ENCODE peak calls at places on chromosomes 7 and 10, in ten cellular contexts. I, U, X, E, G, H, T, C, R and Q are unnamed samples.

GRCh38 chr7:159031135-159031701 is 113.4 kb downstream of the VIPR2 start:
- DNase-seq in I (no peak), U (no peak), X (no peak), E (peak; percentile 51), G (peak; percentile 67), H (no peak), T (peak; percentile 89), C (no peak), R (peak; percentile 11), Q (peak; percentile 72)

GRCh38 chr10:12455774-12456173 is 106.4 kb downstream of the CAMK1D start:
- DNase-seq in I (no peak), U (no peak), X (no peak), E (no peak), G (no peak), H (no peak), T (no peak), C (no peak), R (no peak), Q (no peak)

GRCh38 chr10:79336739-79337138 is 10.5 kb upstream of the PPIF start:
- DNase-seq in I (no peak), U (no peak), X (no peak), E (no peak), G (no peak), H (no peak), T (no peak), C (no peak), R (no peak), Q (peak; percentile 6)

GRCh38 chr10:132167976-132168375 is 18.8 kb upstream of the DPYSL4 start:
- DNase-seq in I (no peak), U (no peak), X (no peak), E (no peak), G (peak; percentile 3), H (peak; percentile 10), T (peak; percentile 51), C (no peak), R (no peak), Q (no peak)

GRCh38 chr7:136480875-136481274 is 387.6 kb upstream of the CHRM2 start:
- DNase-seq in I (no peak), U (no peak), X (no peak), E (no peak), G (no peak), H (no peak), T (no peak), C (no peak), R (no peak), Q (no peak)

GRCh38 chr7:19557726-19558470 is 150.9 kb downstream of the POLR1F start:
- DNase-seq in I (no peak), U (no peak), X (no peak), E (no peak), G (no peak), H (no peak), T (no peak), C (no peak), R (no peak), Q (no peak)

GRCh38 chr10:122062831-122063674 is 74.1 kb downstream of the TACC2 start:
- DNase-seq in I (peak; percentile 92), U (no peak), X (peak; percentile 91), E (peak; percentile 88), G (peak; percentile 84), H (peak; percentile 86), T (peak; percentile 87), C (peak; percentile 32), R (peak; percentile 89), Q (peak; percentile 87)

GRCh38 chr10:60979667-60980104 is 35.7 kb upstream of the RHOBTB1 start:
- DNase-seq in I (no peak), U (no peak), X (no peak), E (no peak), G (no peak), H (no peak), T (no peak), C (no peak), R (no peak), Q (no peak)

GRCh38 chr10:70771311-70772194 is 13.6 kb downstream of the TBATA start:
- DNase-seq in I (peak; percentile 8), U (no peak), X (no peak), E (peak; percentile 3), G (no peak), H (no peak), T (no peak), C (no peak), R (no peak), Q (no peak)

GRCh38 chr7:16564909-16565426 is 38.3 kb downstream of the LRRC72 start:
- DNase-seq in I (no peak), U (no peak), X (peak; percentile 66), E (no peak), G (no peak), H (no peak), T (no peak), C (peak; percentile 37), R (no peak), Q (no peak)

GRCh38 chr10:119669975-119670640 is 18.9 kb downstream of the BAG3 start:
- DNase-seq in I (no peak), U (no peak), X (no peak), E (no peak), G (peak; percentile 69), H (no peak), T (no peak), C (no peak), R (no peak), Q (no peak)

GRCh38 chr7:98024075-98024474 is 34.1 kb upstream of the OCM2 start:
- DNase-seq in I (no peak), U (no peak), X (no peak), E (no peak), G (no peak), H (no peak), T (no peak), C (no peak), R (no peak), Q (no peak)

GRCh38 chr7:6106140-6106904 is 75.1 kb downstream of the ANKRD61 start:
- DNase-seq in I (peak; percentile 31), U (peak; percentile 37), X (peak; percentile 71), E (peak; percentile 54), G (no peak), H (peak; percentile 37), T (peak; percentile 9), C (no peak), R (peak; percentile 28), Q (peak; percentile 57)

GRCh38 chr7:36182854-36183604 is 30.0 kb downstream of the EEPD1 start:
- DNase-seq in I (no peak), U (no peak), X (no peak), E (no peak), G (no peak), H (no peak), T (no peak), C (no peak), R (no peak), Q (no peak)

DNA sequence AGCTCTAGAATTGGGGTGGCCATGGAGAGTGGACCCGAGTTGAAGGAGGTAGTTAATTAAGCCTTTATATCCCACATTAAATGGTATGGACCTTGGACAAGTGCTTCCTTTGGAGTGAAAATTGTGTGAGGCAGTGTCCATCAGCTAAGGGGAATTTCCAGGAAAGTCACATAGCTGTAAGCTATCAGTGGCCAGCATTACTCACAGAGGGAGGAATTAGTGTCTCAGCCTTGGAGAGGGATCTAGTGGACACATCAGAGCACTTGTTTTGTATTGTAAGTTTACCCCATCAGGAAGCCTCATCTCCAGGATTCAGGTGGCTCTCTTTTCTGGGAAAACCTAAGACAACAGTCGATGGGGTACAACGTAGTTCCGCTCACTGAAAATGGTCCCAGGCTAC is 416.7 kb downstream of the TFEC start:
- DNase-seq in I (no peak), U (no peak), X (no peak), E (no peak), G (no peak), H (no peak), T (no peak), C (no peak), R (no peak), Q (no peak)
- H3K9me3 ChIP-seq in I (no peaks in the 10 kb centered on the region), U (no peaks in the 10 kb centered on the region), X (no peaks in the 10 kb centered on the region), E (no peaks in the 10 kb centered on the region), G (no peaks in the 10 kb centered on the region), H (no peaks in the 10 kb centered on the region), T (no peaks in the 10 kb centered on the region), C (no peaks in the 10 kb centered on the region), R (no peaks in the 10 kb centered on the region), Q (no peaks in the 10 kb centered on the region)

GRCh38 chr10:100864981-100865380 is 47.8 kb upstream of the SLF2 start:
- DNase-seq in I (no peak), U (no peak), X (no peak), E (no peak), G (no peak), H (no peak), T (no peak), C (no peak), R (peak; percentile 17), Q (no peak)
- H3K9me3 ChIP-seq in I (no peaks in the 10 kb centered on the region), U (no peaks in the 10 kb centered on the region), X (no peaks in the 10 kb centered on the region), E (no peaks in the 10 kb centered on the region), G (no peaks in the 10 kb centered on the region), H (no peaks in the 10 kb centered on the region), T (no peaks in the 10 kb centered on the region), C (no peaks in the 10 kb centered on the region), R (no peaks in the 10 kb centered on the region), Q (no peaks in the 10 kb centered on the region)

GRCh38 chr10:1610986-1611770 is 126.1 kb downstream of the ADARB2 start:
- DNase-seq in I (no peak), U (no peak), X (no peak), E (no peak), G (no peak), H (no peak), T (peak; percentile 45), C (no peak), R (no peak), Q (no peak)
- H3K9me3 ChIP-seq in I (no peaks in the 10 kb centered on the region), U (no peaks in the 10 kb centered on the region), X (no peaks in the 10 kb centered on the region), E (no peaks in the 10 kb centered on the region), G (no peaks in the 10 kb centered on the region), H (no peaks in the 10 kb centered on the region), T (no peaks in the 10 kb centered on the region), C (no peaks in the 10 kb centered on the region), R (no peaks in the 10 kb centered on the region), Q (no peaks in the 10 kb centered on the region)

DNA sequence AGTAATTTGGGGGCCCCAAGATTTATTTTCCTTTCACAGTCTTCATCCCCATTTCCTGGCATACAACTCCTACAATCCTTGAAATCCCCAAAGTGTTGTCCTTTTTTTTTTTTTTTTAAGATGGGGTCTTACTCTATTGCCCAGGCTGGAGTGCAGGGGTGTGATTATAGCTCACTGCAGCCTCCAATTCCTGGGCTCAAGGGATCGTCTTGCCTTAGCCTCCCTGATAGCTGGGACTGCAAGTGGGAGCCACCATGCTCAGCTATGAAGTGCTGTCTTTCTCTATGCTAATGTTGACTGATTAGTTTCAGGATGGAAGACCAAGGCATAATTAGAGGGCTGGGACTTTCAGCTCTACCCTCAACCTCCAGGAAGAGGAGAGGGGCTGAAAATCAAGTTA is 41.9 kb upstream of the KAT6B start:
- DNase-seq in I (no peak), U (no peak), X (no peak), E (no peak), G (no peak), H (no peak), T (no peak), C (no peak), R (no peak), Q (no peak)
- H3K9me3 ChIP-seq in I (no peaks in the 10 kb centered on the region), U (no peaks in the 10 kb centered on the region), X (no peaks in the 10 kb centered on the region), E (no peaks in the 10 kb centered on the region), G (no peaks in the 10 kb centered on the region), H (no peaks in the 10 kb centered on the region), T (no peaks in the 10 kb centered on the region), C (no peaks in the 10 kb centered on the region), R (no peaks in the 10 kb centered on the region), Q (no peaks in the 10 kb centered on the region)

DNA sequence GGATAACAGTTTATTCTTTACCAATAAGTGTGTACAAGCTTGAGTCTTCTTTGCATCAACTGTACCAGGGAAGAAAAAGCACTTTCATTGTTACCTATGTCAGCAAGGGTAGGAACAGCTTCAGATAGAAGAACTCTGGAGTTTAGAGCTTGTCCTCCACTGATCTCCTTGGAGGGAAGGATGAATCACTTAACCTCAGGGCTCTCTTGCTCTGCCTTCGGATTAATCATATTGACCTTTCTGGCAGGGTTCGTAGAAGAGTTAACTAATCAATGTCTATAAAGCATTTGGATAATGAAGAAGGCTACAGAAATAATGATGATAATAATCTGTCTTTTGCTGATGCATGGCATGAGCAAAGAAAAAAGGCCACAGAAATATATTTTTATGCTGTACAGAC is 339.5 kb upstream of the TPK1 start:
- DNase-seq in I (no peak), U (no peak), X (no peak), E (no peak), G (no peak), H (no peak), T (no peak), C (no peak), R (no peak), Q (no peak)
- H3K9me3 ChIP-seq in I (no peaks in the 10 kb centered on the region), U (no peaks in the 10 kb centered on the region), X (peaks cover 4% of the 10 kb centered on the region), E (no peaks in the 10 kb centered on the region), G (no peaks in the 10 kb centered on the region), H (no peaks in the 10 kb centered on the region), T (peaks cover 1% of the 10 kb centered on the region), C (no peaks in the 10 kb centered on the region), R (no peaks in the 10 kb centered on the region), Q (no peaks in the 10 kb centered on the region)